ENCODE peak calls at places on chromosomes 4 and X, in ten cellular contexts. C, P, Q, L, F, M, J, Z, W and H are unnamed samples.

GRCh38 chr4:98657531-98658286 is 702 bp downstream of the TSPAN5 start:
- DNase-seq in C (peak), P (no peak), Q (no peak), L (peak), F (no peak), M (peak), J (peak), Z (peak), W (peak), H (peak)

GRCh38 chr4:188930822-188931221 is 791.6 kb downstream of the TRIML1 start:
- DNase-seq in C (no peak), P (no peak), Q (no peak), L (no peak), F (no peak), M (no peak), J (no peak), Z (no peak), W (no peak), H (no peak)

GRCh38 chrX:115889121-115889890 is 281.2 kb upstream of the AGTR2 start:
- DNase-seq in C (no peak), P (no peak), Q (peak), L (no peak), F (no peak), M (no peak), J (no peak), Z (no peak), W (no peak), H (no peak)

GRCh38 chr4:33171873-33172550 is 2451.8 kb downstream of the PCDH7 start:
- DNase-seq in C (no peak), P (no peak), Q (no peak), L (no peak), F (no peak), M (peak), J (no peak), Z (no peak), W (no peak), H (peak)

GRCh38 chr4:97942951-97943350 is 200.3 kb downstream of the STPG2 start:
- DNase-seq in C (no peak), P (no peak), Q (no peak), L (no peak), F (no peak), M (no peak), J (no peak), Z (no peak), W (no peak), H (no peak)

GRCh38 chrX:74349387-74349786 is 45.4 kb downstream of the ZCCHC13 start:
- DNase-seq in C (no peak), P (no peak), Q (no peak), L (no peak), F (no peak), M (no peak), J (no peak), Z (peak), W (no peak), H (no peak)

GRCh38 chr4:139191373-139191772 is 14.4 kb upstream of the ELF2 start:
- DNase-seq in C (no peak), P (no peak), Q (no peak), L (no peak), F (no peak), M (peak), J (no peak), Z (no peak), W (no peak), H (no peak)

GRCh38 chr4:78517050-78517652 is 34.4 kb upstream of the ANXA3 start:
- DNase-seq in C (no peak), P (peak), Q (no peak), L (peak), F (no peak), M (peak), J (peak), Z (peak), W (peak), H (peak)